ENCODE peak calls at places on chromosomes 13 and 19, in five cellular contexts. One of them, this sample, is unnamed.

GRCh38 chr13:48236528-48237353 is 3.7 kb downstream of the ITM2B start:
- DNase-seq in GM12878: no peak
- DNase-seq in NT2/D1: no peak
- DNase-seq in H1: no peak
- DNase-seq in HepG2: no peak
- DNase-seq in this sample: no peak

GRCh38 chr13:45215392-45216077 is 14.7 kb upstream of the KCTD4 start:
- DNase-seq in GM12878: no peak
- DNase-seq in NT2/D1: no peak
- DNase-seq in H1: no peak
- DNase-seq in HepG2: no peak
- DNase-seq in this sample: no peak

GRCh38 chr13:41848435-41849255 is 112.3 kb downstream of the VWA8 start:
- DNase-seq in GM12878: no peak
- DNase-seq in NT2/D1: no peak
- DNase-seq in H1: no peak
- DNase-seq in HepG2: no peak
- DNase-seq in this sample: no peak

GRCh38 chr13:23007430-23007829 is 173.3 kb upstream of the SGCG start:
- DNase-seq in GM12878: no peak
- DNase-seq in NT2/D1: no peak
- DNase-seq in H1: no peak
- DNase-seq in HepG2: no peak
- DNase-seq in this sample: no peak

GRCh38 chr19:50607874-50608785 is 31.6 kb downstream of the SYT3 start:
- DNase-seq in GM12878: peak
- DNase-seq in NT2/D1: peak
- DNase-seq in H1: peak
- DNase-seq in HepG2: peak
- DNase-seq in this sample: peak

GRCh38 chr19:33426621-33427475 is 53.3 kb downstream of the CEBPG start:
- DNase-seq in GM12878: no peak
- DNase-seq in NT2/D1: no peak
- DNase-seq in H1: no peak
- DNase-seq in HepG2: no peak
- DNase-seq in this sample: no peak

GRCh38 chr19:10802479-10802878 is 33.5 kb downstream of the TMED1 start:
- DNase-seq in GM12878: no peak
- DNase-seq in NT2/D1: no peak
- DNase-seq in H1: no peak
- DNase-seq in HepG2: no peak
- DNase-seq in this sample: no peak

GRCh38 chr19:54266133-54266532 is 9.1 kb upstream of the LILRB5 start:
- DNase-seq in GM12878: peak
- DNase-seq in NT2/D1: peak
- DNase-seq in H1: peak
- DNase-seq in HepG2: peak
- DNase-seq in this sample: peak

GRCh38 chr19:44738603-44739585 is 9.6 kb upstream of the BCL3 start:
- DNase-seq in GM12878: no peak
- DNase-seq in NT2/D1: no peak
- DNase-seq in H1: no peak
- DNase-seq in HepG2: peak
- DNase-seq in this sample: no peak

GRCh38 chr19:51064534-51065220 is at the start of gene KLK13:
- DNase-seq in GM12878: no peak
- DNase-seq in NT2/D1: peak
- DNase-seq in H1: peak
- DNase-seq in HepG2: no peak
- DNase-seq in this sample: peak

GRCh38 chr13:111484129-111484925 is 163.9 kb downstream of the TEX29 start:
- DNase-seq in GM12878: no peak
- DNase-seq in NT2/D1: no peak
- DNase-seq in H1: no peak
- DNase-seq in HepG2: no peak
- DNase-seq in this sample: no peak

GRCh38 chr19:936175-936546 is 10.3 kb downstream of the ARID3A start:
- DNase-seq in GM12878: no peak
- DNase-seq in NT2/D1: no peak
- DNase-seq in H1: no peak
- DNase-seq in HepG2: no peak
- DNase-seq in this sample: no peak

GRCh38 chr13:21895769-21896168 is 224.9 kb downstream of the FGF9 start:
- DNase-seq in GM12878: no peak
- DNase-seq in NT2/D1: no peak
- DNase-seq in H1: no peak
- DNase-seq in HepG2: no peak
- DNase-seq in this sample: no peak

GRCh38 chr13:80989241-80989640 is 648.3 kb upstream of the SPRY2 start:
- DNase-seq in GM12878: no peak
- DNase-seq in NT2/D1: no peak
- DNase-seq in H1: no peak
- DNase-seq in HepG2: no peak
- DNase-seq in this sample: no peak

GRCh38 chr13:106530209-106530906 is 5.1 kb downstream of the EFNB2 start:
- DNase-seq in GM12878: no peak
- DNase-seq in NT2/D1: no peak
- DNase-seq in H1: no peak
- DNase-seq in HepG2: no peak
- DNase-seq in this sample: no peak

GRCh38 chr19:33407716-33408115 is 34.2 kb downstream of the CEBPG start:
- DNase-seq in GM12878: no peak
- DNase-seq in NT2/D1: no peak
- DNase-seq in H1: no peak
- DNase-seq in HepG2: no peak
- DNase-seq in this sample: no peak

GRCh38 chr13:110561335-110562033 is at the start of gene RAB20:
- DNase-seq in GM12878: no peak
- DNase-seq in NT2/D1: peak
- DNase-seq in H1: peak
- DNase-seq in HepG2: peak
- DNase-seq in this sample: peak

GRCh38 chr19:19126102-19126501 is 12.2 kb downstream of the TMEM161A start:
- DNase-seq in GM12878: no peak
- DNase-seq in NT2/D1: no peak
- DNase-seq in H1: no peak
- DNase-seq in HepG2: no peak
- DNase-seq in this sample: no peak

GRCh38 chr19:17171874-17172273 is 43.3 kb upstream of the USE1 start:
- DNase-seq in GM12878: no peak
- DNase-seq in NT2/D1: no peak
- DNase-seq in H1: no peak
- DNase-seq in HepG2: no peak
- DNase-seq in this sample: no peak

GRCh38 chr13:74644239-74644638 is 510.0 kb upstream of the KLF12 start:
- DNase-seq in GM12878: no peak
- DNase-seq in NT2/D1: no peak
- DNase-seq in H1: no peak
- DNase-seq in HepG2: no peak
- DNase-seq in this sample: no peak

GRCh38 chr19:18426416-18426767 is 7.2 kb downstream of the SSBP4 start:
- DNase-seq in GM12878: no peak
- DNase-seq in NT2/D1: no peak
- DNase-seq in H1: no peak
- DNase-seq in HepG2: no peak
- DNase-seq in this sample: no peak

GRCh38 chr19:13794388-13794751 is 873 bp upstream of the ZSWIM4 start:
- DNase-seq in GM12878: no peak
- DNase-seq in NT2/D1: no peak
- DNase-seq in H1: no peak
- DNase-seq in HepG2: no peak
- DNase-seq in this sample: no peak

GRCh38 chr13:25768726-25769270 is 283.0 kb downstream of the SHISA2 start:
- DNase-seq in GM12878: no peak
- DNase-seq in NT2/D1: no peak
- DNase-seq in H1: no peak
- DNase-seq in HepG2: no peak
- DNase-seq in this sample: no peak

GRCh38 chr19:18848860-18849661 is 17.3 kb downstream of the UPF1 start:
- DNase-seq in GM12878: no peak
- DNase-seq in NT2/D1: no peak
- DNase-seq in H1: no peak
- DNase-seq in HepG2: no peak
- DNase-seq in this sample: no peak

GRCh38 chr19:4524808-4525562 is 6.7 kb upstream of the PLIN4 start:
- DNase-seq in GM12878: no peak
- DNase-seq in NT2/D1: peak
- DNase-seq in H1: peak
- DNase-seq in HepG2: no peak
- DNase-seq in this sample: peak

GRCh38 chr13:28530729-28531194 is 35.8 kb upstream of the FLT1 start:
- DNase-seq in GM12878: no peak
- DNase-seq in NT2/D1: no peak
- DNase-seq in H1: no peak
- DNase-seq in HepG2: no peak
- DNase-seq in this sample: peak

DNA sequence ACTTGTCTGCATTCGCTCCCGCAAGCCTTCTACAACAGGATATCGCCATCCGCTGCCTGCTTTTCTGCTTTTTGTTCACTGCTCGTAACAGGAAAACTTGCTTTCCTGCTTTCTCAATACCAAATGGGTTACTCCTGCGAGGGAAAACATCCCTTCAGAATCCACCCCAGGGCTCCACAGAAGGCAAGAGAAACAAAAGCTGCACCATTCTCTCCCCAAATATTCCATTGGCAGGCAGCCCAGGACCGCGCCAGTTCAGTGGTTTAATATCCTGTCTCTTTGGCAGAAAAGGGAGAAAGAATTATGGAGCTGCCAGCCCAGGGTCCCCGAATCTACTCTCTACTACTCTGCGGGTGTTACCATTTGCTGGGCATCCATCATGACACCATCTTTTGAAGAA is 84.7 kb upstream of the DOCK9 start:
- DNase-seq in GM12878: no peak
- DNase-seq in NT2/D1: no peak
- DNase-seq in H1: no peak
- DNase-seq in HepG2: no peak
- DNase-seq in this sample: no peak
- TF ChIP-seq SUZ12 in GM12878: no peak
- TF ChIP-seq SUZ12 in NT2/D1: no peak
- TF ChIP-seq SUZ12 in H1: no peak
- TF ChIP-seq SUZ12 in HepG2: no peak
- TF ChIP-seq SUZ12 in this sample: no peak

GRCh38 chr19:35093430-35093829 is 22.2 kb upstream of the FXYD3 start:
- DNase-seq in GM12878: no peak
- DNase-seq in NT2/D1: no peak
- DNase-seq in H1: no peak
- DNase-seq in HepG2: no peak
- DNase-seq in this sample: no peak

GRCh38 chr19:35095667-35096368 is 19.8 kb upstream of the FXYD3 start:
- DNase-seq in GM12878: no peak
- DNase-seq in NT2/D1: no peak
- DNase-seq in H1: no peak
- DNase-seq in HepG2: no peak
- DNase-seq in this sample: no peak

GRCh38 chr19:35090795-35091214 is 24.8 kb upstream of the FXYD3 start:
- DNase-seq in GM12878: no peak
- DNase-seq in NT2/D1: no peak
- DNase-seq in H1: peak
- DNase-seq in HepG2: no peak
- DNase-seq in this sample: peak

GRCh38 chr19:35090160-35090794 is 25.3 kb upstream of the FXYD3 start:
- DNase-seq in GM12878: no peak
- DNase-seq in NT2/D1: no peak
- DNase-seq in H1: peak
- DNase-seq in HepG2: peak
- DNase-seq in this sample: peak

GRCh38 chr19:35093941-35094647 is 21.5 kb upstream of the FXYD3 start:
- DNase-seq in GM12878: no peak
- DNase-seq in NT2/D1: no peak
- DNase-seq in H1: no peak
- DNase-seq in HepG2: no peak
- DNase-seq in this sample: no peak
- TF ChIP-seq SUZ12 in GM12878: no peak
- TF ChIP-seq SUZ12 in NT2/D1: no peak
- TF ChIP-seq SUZ12 in H1: no peak
- TF ChIP-seq SUZ12 in HepG2: no peak
- TF ChIP-seq SUZ12 in this sample: no peak

GRCh38 chr19:36116344-36116637 is 1.0 kb downstream of the TBCB start:
- DNase-seq in GM12878: no peak
- DNase-seq in NT2/D1: no peak
- DNase-seq in H1: no peak
- DNase-seq in HepG2: no peak
- DNase-seq in this sample: no peak

GRCh38 chr19:36114763-36115452 is at the start of gene POLR2I:
- DNase-seq in GM12878: peak
- DNase-seq in NT2/D1: peak
- DNase-seq in H1: peak
- DNase-seq in HepG2: peak
- DNase-seq in this sample: peak

GRCh38 chr19:36113895-36114762 is 546 bp downstream of the POLR2I start:
- DNase-seq in GM12878: no peak
- DNase-seq in NT2/D1: no peak
- DNase-seq in H1: peak
- DNase-seq in HepG2: no peak
- DNase-seq in this sample: no peak

GRCh38 chr19:36113425-36113824 is 1.2 kb downstream of the POLR2I start:
- DNase-seq in GM12878: no peak
- DNase-seq in NT2/D1: no peak
- DNase-seq in H1: no peak
- DNase-seq in HepG2: no peak
- DNase-seq in this sample: no peak

DNA sequence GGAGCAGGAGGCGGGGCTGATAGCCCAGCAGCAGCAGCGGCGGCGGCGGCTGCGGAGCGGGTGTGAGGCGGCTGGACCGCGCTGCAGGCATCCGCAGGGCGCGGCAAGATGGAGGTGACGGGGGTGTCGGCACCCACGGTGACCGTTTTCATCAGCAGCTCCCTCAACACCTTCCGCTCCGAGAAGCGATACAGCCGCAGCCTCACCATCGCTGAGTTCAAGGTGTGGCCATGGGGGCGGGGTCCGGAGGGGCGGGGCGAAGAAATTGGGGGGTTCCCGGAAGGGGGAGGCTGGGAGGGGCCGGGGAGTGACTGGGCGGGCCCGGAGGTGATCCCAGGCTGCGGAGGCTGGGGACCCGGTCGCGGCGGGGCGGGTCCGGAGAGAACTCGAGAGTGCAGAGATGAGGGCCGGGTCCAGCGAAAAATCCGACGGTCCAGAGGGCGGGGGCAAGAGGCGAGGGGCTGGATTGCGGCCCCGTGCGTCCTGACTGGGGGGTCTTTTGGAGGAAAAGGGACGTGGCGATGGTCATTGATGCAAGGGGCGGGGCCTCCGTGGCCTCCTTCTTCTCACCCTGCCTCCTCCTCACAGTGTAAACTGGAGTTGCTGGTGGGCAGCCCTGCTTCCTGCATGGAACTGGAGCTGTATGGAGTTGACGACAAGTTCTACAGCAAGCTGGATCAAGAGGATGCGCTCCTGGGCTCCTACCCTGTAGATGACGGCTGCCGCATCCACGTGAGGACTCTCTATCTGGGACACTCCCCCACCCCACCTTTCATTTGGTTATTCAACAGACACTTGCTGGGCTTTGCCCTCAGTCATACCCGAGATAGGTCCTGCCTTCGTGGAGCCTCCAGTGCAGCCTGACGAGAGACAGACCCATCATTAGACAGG is at the start of gene TBCB:
- DNase-seq in GM12878: no peak
- DNase-seq in NT2/D1: no peak
- DNase-seq in H1: no peak
- DNase-seq in HepG2: peak
- DNase-seq in this sample: no peak
- TF ChIP-seq SUZ12 in GM12878: no peak
- TF ChIP-seq SUZ12 in NT2/D1: no peak
- TF ChIP-seq SUZ12 in H1: no peak
- TF ChIP-seq SUZ12 in HepG2: no peak
- TF ChIP-seq SUZ12 in this sample: no peak

GRCh38 chr13:102679449-102680132 is 15.3 kb downstream of the METTL21C start:
- DNase-seq in GM12878: no peak
- DNase-seq in NT2/D1: no peak
- DNase-seq in H1: no peak
- DNase-seq in HepG2: no peak
- DNase-seq in this sample: no peak
- TF ChIP-seq SUZ12 in GM12878: no peak
- TF ChIP-seq SUZ12 in NT2/D1: no peak
- TF ChIP-seq SUZ12 in H1: no peak
- TF ChIP-seq SUZ12 in HepG2: no peak
- TF ChIP-seq SUZ12 in this sample: no peak

This sample was measured in HEK293T.